ENCODE peak calls at places on chromosomes 1 and 21, in seven cellular contexts. B is endothelial cell of umbilical vein, X is A549, L is thyroid gland, I is IMR-90, S is lower leg skin, G is tibial nerve. A is an unnamed sample.

GRCh38 chr1:39732730-39733129 is 6.0 kb upstream of the PPIE start:
- DNase-seq in B (no peak), X (no peak), L (no peak), I (peak), S (no peak), G (no peak), A (peak)

GRCh38 chr1:9284061-9284460 is 8.6 kb upstream of the SPSB1 start:
- DNase-seq in B (no peak), X (no peak), L (no peak), I (no peak), S (no peak), G (no peak), A (no peak)

GRCh38 chr1:55640708-55641473 is 425.7 kb upstream of the USP24 start:
- DNase-seq in B (peak), X (no peak), L (peak), I (no peak), S (no peak), G (peak), A (peak)

GRCh38 chr1:117653732-117654484 is 48.1 kb downstream of the TENT5C start:
- DNase-seq in B (peak), X (no peak), L (no peak), I (no peak), S (no peak), G (no peak), A (no peak)

GRCh38 chr21:45854702-45855247 is 126.8 kb upstream of the COL6A1 start:
- DNase-seq in B (no peak), X (no peak), L (no peak), I (peak), S (no peak), G (no peak), A (no peak)

GRCh38 chr1:4512622-4513021 is 141.8 kb upstream of the AJAP1 start:
- DNase-seq in B (no peak), X (no peak), L (no peak), I (no peak), S (no peak), G (no peak), A (no peak)

GRCh38 chr21:14013056-14013603 is 197.6 kb downstream of the LIPI start:
- DNase-seq in B (no peak), X (no peak), L (no peak), I (no peak), S (no peak), G (no peak), A (no peak)

GRCh38 chr1:89841507-89841906 is 20.7 kb downstream of the LRRC8D start:
- DNase-seq in B (no peak), X (no peak), L (no peak), I (no peak), S (no peak), G (no peak), A (peak)

GRCh38 chr1:39729030-39729429 is 9.7 kb upstream of the PPIE start:
- DNase-seq in B (no peak), X (no peak), L (no peak), I (peak), S (no peak), G (no peak), A (no peak)

GRCh38 chr1:10803971-10804820 is 7.8 kb upstream of the CASZ1 start:
- DNase-seq in B (no peak), X (no peak), L (no peak), I (no peak), S (peak), G (no peak), A (peak)

GRCh38 chr1:107293901-107294600 is 153.2 kb downstream of the NTNG1 start:
- DNase-seq in B (no peak), X (no peak), L (no peak), I (no peak), S (no peak), G (no peak), A (no peak)

GRCh38 chr1:209723761-209724693 is 19.4 kb downstream of the HSD11B1 start:
- DNase-seq in B (no peak), X (no peak), L (no peak), I (no peak), S (no peak), G (no peak), A (no peak)

GRCh38 chr1:16630661-16631247 is 17.4 kb upstream of the NBPF1 start:
- DNase-seq in B (no peak), X (no peak), L (no peak), I (no peak), S (no peak), G (no peak), A (no peak)

GRCh38 chr1:119103764-119104163 is 36.7 kb downstream of the WARS2 start:
- DNase-seq in B (no peak), X (no peak), L (no peak), I (no peak), S (no peak), G (no peak), A (no peak)

GRCh38 chr1:215081566-215082531 is 688 bp upstream of the KCNK2 start:
- DNase-seq in B (no peak), X (no peak), L (peak), I (peak), S (no peak), G (no peak), A (no peak)

GRCh38 chr1:8116892-8117262 is 90.8 kb upstream of the ERRFI1 start:
- DNase-seq in B (peak), X (peak), L (peak), I (peak), S (peak), G (peak), A (no peak)

GRCh38 chr21:44525431-44526095 is 14.4 kb downstream of the KRTAP10-1 start:
- DNase-seq in B (no peak), X (no peak), L (no peak), I (no peak), S (no peak), G (no peak), A (no peak)

GRCh38 chr1:159261726-159262494 is 40.2 kb upstream of the FCER1A start:
- DNase-seq in B (no peak), X (no peak), L (no peak), I (no peak), S (no peak), G (no peak), A (no peak)

GRCh38 chr1:56540467-56540866 is 38.9 kb downstream of the PLPP3 start:
- DNase-seq in B (no peak), X (no peak), L (no peak), I (no peak), S (no peak), G (no peak), A (no peak)

GRCh38 chr1:225474986-225475820 is 47.4 kb upstream of the LBR start:
- DNase-seq in B (peak), X (peak), L (peak), I (peak), S (no peak), G (no peak), A (peak)

GRCh38 chr1:79785964-79786363 is 779.4 kb upstream of the ADGRL4 start:
- DNase-seq in B (no peak), X (no peak), L (no peak), I (no peak), S (no peak), G (no peak), A (no peak)

GRCh38 chr1:170881268-170882265 is 53.8 kb upstream of the MROH9 start:
- DNase-seq in B (peak), X (peak), L (peak), I (peak), S (no peak), G (no peak), A (no peak)

GRCh38 chr21:40846566-40847411 is at the start of gene DSCAM:
- DNase-seq in B (no peak), X (no peak), L (no peak), I (no peak), S (no peak), G (no peak), A (no peak)

GRCh38 chr1:151970641-151971040 is 23.0 kb downstream of the S100A10 start:
- DNase-seq in B (no peak), X (peak), L (no peak), I (no peak), S (no peak), G (no peak), A (no peak)

GRCh38 chr1:29171089-29171488 is 10.6 kb downstream of the SRSF4 start:
- DNase-seq in B (no peak), X (no peak), L (no peak), I (no peak), S (no peak), G (no peak), A (no peak)

GRCh38 chr1:51569284-51570062 is 47.4 kb upstream of the OSBPL9 start:
- DNase-seq in B (peak), X (peak), L (peak), I (peak), S (peak), G (no peak), A (peak)

GRCh38 chr1:19877821-19878636 is 4.2 kb upstream of the OTUD3 start:
- DNase-seq in B (no peak), X (no peak), L (peak), I (no peak), S (peak), G (no peak), A (no peak)

GRCh38 chr1:161088587-161089110 is 709 bp downstream of the NECTIN4 start:
- DNase-seq in B (no peak), X (no peak), L (no peak), I (peak), S (no peak), G (no peak), A (peak)

GRCh38 chr1:65170511-65171142 is 22.6 kb downstream of the AK4 start:
- DNase-seq in B (no peak), X (no peak), L (peak), I (peak), S (peak), G (no peak), A (peak)

GRCh38 chr1:234823191-234824176 is 213.5 kb upstream of the IRF2BP2 start:
- DNase-seq in B (no peak), X (no peak), L (no peak), I (no peak), S (no peak), G (no peak), A (no peak)

GRCh38 chr1:236753554-236753953 is 41.5 kb upstream of the MTR start:
- DNase-seq in B (no peak), X (peak), L (no peak), I (peak), S (no peak), G (no peak), A (no peak)

GRCh38 chr1:225004396-225004795 is 74.9 kb downstream of the DNAH14 start:
- DNase-seq in B (peak), X (peak), L (no peak), I (no peak), S (no peak), G (no peak), A (no peak)

GRCh38 chr21:46455575-46456385 is 2.9 kb upstream of the DIP2A start:
- DNase-seq in B (peak), X (no peak), L (no peak), I (peak), S (no peak), G (no peak), A (no peak)

GRCh38 chr21:36691539-36692124 is 7.3 kb upstream of the SIM2 start:
- DNase-seq in B (no peak), X (no peak), L (no peak), I (peak), S (no peak), G (no peak), A (no peak)

GRCh38 chr1:113021430-113022085 is 51.4 kb upstream of the LRIG2 start:
- DNase-seq in B (no peak), X (peak), L (no peak), I (no peak), S (no peak), G (no peak), A (no peak)

GRCh38 chr1:163320891-163321290 is 863 bp upstream of the NUF2 start:
- DNase-seq in B (no peak), X (no peak), L (no peak), I (no peak), S (no peak), G (no peak), A (no peak)

GRCh38 chr1:112937495-112937894 is 18.5 kb downstream of the SLC16A1 start:
- DNase-seq in B (no peak), X (no peak), L (no peak), I (no peak), S (no peak), G (no peak), A (no peak)

GRCh38 chr1:169513208-169513607 is 27.5 kb upstream of the SLC19A2 start:
- DNase-seq in B (no peak), X (no peak), L (no peak), I (no peak), S (no peak), G (no peak), A (no peak)

GRCh38 chr21:42750737-42751530 is 97.5 kb downstream of the PDE9A start:
- DNase-seq in B (no peak), X (no peak), L (no peak), I (no peak), S (no peak), G (no peak), A (no peak)

GRCh38 chr1:146034976-146035469 is 13.5 kb upstream of the HJV start:
- DNase-seq in B (no peak), X (peak), L (no peak), I (no peak), S (no peak), G (no peak), A (no peak)

DNA sequence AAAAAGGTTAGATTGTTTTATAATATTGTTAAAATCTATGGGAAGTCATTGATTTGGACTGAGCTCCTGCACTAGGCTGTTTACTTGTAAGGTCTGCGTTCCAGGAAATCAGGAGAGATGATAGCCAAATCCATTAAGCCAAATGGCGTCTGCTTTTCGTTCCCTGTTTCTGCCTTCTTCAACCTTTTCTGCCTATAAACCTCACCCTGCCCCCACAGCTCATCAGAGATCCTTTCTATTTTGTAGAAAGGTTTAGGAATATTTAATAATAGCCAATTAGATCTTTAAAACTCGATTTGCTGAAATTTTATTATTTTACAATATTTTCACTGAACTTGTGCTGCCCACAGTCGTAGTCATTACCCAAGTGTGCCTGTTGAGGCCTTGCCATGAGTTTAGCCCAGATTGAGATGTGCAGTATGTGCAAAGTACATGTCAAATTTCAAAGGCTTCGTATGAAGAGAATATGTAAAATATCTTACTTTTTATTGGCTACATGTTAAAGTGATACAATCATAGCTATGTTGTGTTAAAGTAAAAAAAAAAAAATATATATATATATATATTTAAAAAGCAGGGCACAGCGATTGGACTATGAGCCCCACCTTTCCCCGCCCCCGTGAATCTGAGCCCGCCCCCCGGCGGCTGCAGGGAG is 444 bp upstream of the IARS2 start:
- DNase-seq in B (no peak), X (no peak), L (no peak), I (no peak), S (no peak), G (no peak), A (no peak)
- TF ChIP-seq CTCF in B (no peak), X (no peak), L (no peak), I (no peak), S (no peak), G (no peak), A (no peak)

DNA sequence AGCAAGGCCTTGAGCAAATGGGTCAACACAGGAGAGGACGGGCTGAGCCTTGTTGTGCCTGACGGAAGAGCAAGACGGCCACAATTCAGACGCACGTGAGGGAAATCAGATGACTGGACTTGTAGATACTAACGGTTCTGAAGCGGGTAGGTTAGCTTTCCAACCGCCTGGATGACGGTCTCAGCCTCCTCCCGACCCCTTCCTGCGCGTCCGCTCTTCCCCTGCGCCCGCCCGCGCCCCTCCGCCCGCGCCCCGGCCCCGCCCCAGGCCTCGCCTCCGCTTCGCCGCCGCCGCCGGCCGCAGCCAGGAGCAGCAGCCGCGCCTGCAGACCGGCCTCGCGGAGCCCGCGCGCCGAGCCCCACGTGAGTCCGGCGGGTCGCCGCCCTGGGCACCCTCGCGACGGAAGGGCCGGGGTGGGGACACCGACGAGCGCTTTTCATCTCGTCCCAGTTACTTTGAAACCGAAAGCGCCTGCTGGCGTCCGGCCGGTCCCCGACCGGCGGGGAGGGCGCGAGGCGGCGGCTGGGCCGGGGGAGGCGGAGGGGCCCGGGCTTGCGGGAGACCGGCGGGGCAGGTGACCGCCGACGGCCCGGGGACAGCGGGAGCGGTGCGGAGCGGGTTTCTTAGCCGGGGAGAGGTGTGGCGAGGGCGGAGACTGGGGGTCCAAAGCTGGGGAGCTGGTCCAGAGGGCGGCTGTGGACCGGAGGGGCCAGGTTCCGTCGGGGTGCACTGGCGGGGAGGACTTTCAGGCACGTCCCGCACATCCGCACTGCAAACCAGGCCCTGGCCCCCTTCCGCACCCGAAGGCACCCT is at the start of gene TRAF5:
- DNase-seq in B (peak), X (peak), L (peak), I (peak), S (peak), G (no peak), A (peak)
- TF ChIP-seq POLR2A in B (no peak), X (no peak), L (no peak), I (peak), S (no peak), G (peak), A (peak)

GRCh38 chr1:43705334-43705733 is 2.0 kb upstream of the ST3GAL3 start:
- DNase-seq in B (no peak), X (no peak), L (no peak), I (no peak), S (no peak), G (no peak), A (no peak)
- H3K4me3 ChIP-seq in B (no peak), X (no peak), L (no peak), I (no peak), S (no peak), G (no peak), A (no peak)

GRCh38 chr1:178536329-178536728 is 23.4 kb downstream of the TEX35 start:
- DNase-seq in B (no peak), X (no peak), L (no peak), I (no peak), S (no peak), G (no peak), A (no peak)

GRCh38 chr1:178531897-178532296 is 19.0 kb downstream of the TEX35 start:
- DNase-seq in B (no peak), X (no peak), L (peak), I (no peak), S (no peak), G (no peak), A (peak)

GRCh38 chr1:178532392-178532791 is 19.5 kb downstream of the TEX35 start:
- DNase-seq in B (peak), X (peak), L (peak), I (peak), S (peak), G (peak), A (peak)

GRCh38 chr1:178533547-178533946 is 20.6 kb downstream of the TEX35 start:
- DNase-seq in B (no peak), X (no peak), L (no peak), I (no peak), S (no peak), G (no peak), A (no peak)

GRCh38 chr1:178534137-178534868 is 21.4 kb downstream of the TEX35 start:
- DNase-seq in B (no peak), X (no peak), L (no peak), I (no peak), S (no peak), G (no peak), A (no peak)
- TF ChIP-seq CTCF in B (no peak), X (no peak), L (no peak), I (no peak), S (no peak), G (no peak), A (no peak)

GRCh38 chr1:114670083-114671010 is 498 bp upstream of the DENND2C start:
- DNase-seq in B (peak), X (peak), L (peak), I (peak), S (peak), G (peak), A (peak)
- TF ChIP-seq POLR2A in B (no peak), X (peak), L (peak), I (peak), S (no peak), G (peak), A (peak)